ENCODE peak calls at places on chromosome 11, in six cellular contexts. W, T, I, R, E and C are unnamed samples. For H3K4me1, the result is how much of the 10 kb centered on the place peaks cover.

GRCh38 chr11:10666976-10667892 is 26.3 kb downstream of the IRAG1 start:
- DNase-seq in W (peak), T (no peak), I (no peak), R (no peak), E (no peak), C (no peak)

GRCh38 chr11:8610532-8611116 is 16.6 kb upstream of the STK33 start:
- DNase-seq in W (no peak), T (no peak), I (no peak), R (no peak), E (no peak), C (no peak)

GRCh38 chr11:119481667-119482400 is 58.9 kb upstream of the THY1 start:
- DNase-seq in W (no peak), T (peak), I (no peak), R (peak), E (no peak), C (peak)

GRCh38 chr11:2272241-2272945 is 2.0 kb upstream of the ASCL2 start:
- DNase-seq in W (no peak), T (peak), I (no peak), R (peak), E (no peak), C (no peak)

GRCh38 chr11:77060234-77060633 is 6.5 kb upstream of the CAPN5 start:
- DNase-seq in W (no peak), T (no peak), I (no peak), R (no peak), E (no peak), C (no peak)

GRCh38 chr11:32184057-32185055 is 93.5 kb downstream of the RCN1 start:
- DNase-seq in W (no peak), T (no peak), I (no peak), R (no peak), E (no peak), C (no peak)

GRCh38 chr11:29159552-29160465 is 857.0 kb downstream of the KCNA4 start:
- DNase-seq in W (peak), T (no peak), I (no peak), R (peak), E (no peak), C (no peak)

GRCh38 chr11:110565344-110565684 is 135.6 kb downstream of the FDX1 start:
- DNase-seq in W (peak), T (no peak), I (no peak), R (no peak), E (no peak), C (no peak)

GRCh38 chr11:26112190-26112715 is 219.7 kb upstream of the ANO3 start:
- DNase-seq in W (no peak), T (no peak), I (no peak), R (no peak), E (no peak), C (no peak)

GRCh38 chr11:40161855-40162410 is 1297.5 kb downstream of the LRRC4C start:
- DNase-seq in W (no peak), T (no peak), I (no peak), R (no peak), E (no peak), C (no peak)

GRCh38 chr11:31798057-31799035 is 12.8 kb downstream of the PAX6 start:
- DNase-seq in W (no peak), T (no peak), I (no peak), R (no peak), E (no peak), C (peak)

GRCh38 chr11:93192163-93192562 is 5.6 kb downstream of the SLC36A4 start:
- DNase-seq in W (no peak), T (no peak), I (no peak), R (no peak), E (no peak), C (no peak)

GRCh38 chr11:69892986-69893555 is 73.9 kb upstream of the FGF3 start:
- DNase-seq in W (no peak), T (no peak), I (no peak), R (peak), E (no peak), C (peak)

GRCh38 chr11:11977206-11977938 is 31.1 kb downstream of the DKK3 start:
- DNase-seq in W (peak), T (peak), I (no peak), R (peak), E (peak), C (no peak)

GRCh38 chr11:32080381-32080980 is 10.4 kb upstream of the RCN1 start:
- DNase-seq in W (no peak), T (no peak), I (no peak), R (no peak), E (no peak), C (no peak)

GRCh38 chr11:57903011-57903410 is 120.7 kb upstream of the OR9Q1 start:
- DNase-seq in W (no peak), T (no peak), I (no peak), R (no peak), E (no peak), C (no peak)

GRCh38 chr11:57901756-57902155 is 121.9 kb upstream of the OR9Q1 start:
- DNase-seq in W (no peak), T (no peak), I (peak), R (no peak), E (no peak), C (no peak)

GRCh38 chr11:57904369-57904768 is 119.3 kb upstream of the OR9Q1 start:
- DNase-seq in W (no peak), T (no peak), I (no peak), R (no peak), E (no peak), C (no peak)

GRCh38 chr11:57903441-57904123 is 120.1 kb upstream of the OR9Q1 start:
- DNase-seq in W (peak), T (no peak), I (no peak), R (peak), E (no peak), C (no peak)

DNA sequence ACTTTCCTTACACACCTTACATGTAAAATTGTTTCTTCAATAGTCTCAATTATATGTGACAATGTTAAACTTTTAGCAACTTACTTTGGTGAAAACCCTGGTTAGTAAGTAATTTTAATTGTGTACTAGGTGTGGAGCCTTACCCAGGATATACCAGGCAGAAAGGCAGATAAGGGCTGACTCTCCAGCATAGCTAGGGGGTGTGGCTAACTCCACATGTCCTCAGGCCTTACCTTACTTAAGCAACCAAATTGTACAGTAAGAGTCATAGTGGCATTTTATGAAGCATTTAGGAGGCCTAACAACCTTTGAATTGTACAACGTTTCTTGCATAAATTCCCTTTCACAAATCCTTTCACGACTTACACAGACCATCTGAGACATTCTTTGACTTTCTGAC is 118.2 kb upstream of the OR9Q1 start:
- DNase-seq in W (no peak), T (no peak), I (no peak), R (no peak), E (no peak), C (no peak)
- TF ChIP-seq POLR2A in W (no peak), T (no peak), I (no peak), R (no peak), E (no peak), C (no peak)

DNA sequence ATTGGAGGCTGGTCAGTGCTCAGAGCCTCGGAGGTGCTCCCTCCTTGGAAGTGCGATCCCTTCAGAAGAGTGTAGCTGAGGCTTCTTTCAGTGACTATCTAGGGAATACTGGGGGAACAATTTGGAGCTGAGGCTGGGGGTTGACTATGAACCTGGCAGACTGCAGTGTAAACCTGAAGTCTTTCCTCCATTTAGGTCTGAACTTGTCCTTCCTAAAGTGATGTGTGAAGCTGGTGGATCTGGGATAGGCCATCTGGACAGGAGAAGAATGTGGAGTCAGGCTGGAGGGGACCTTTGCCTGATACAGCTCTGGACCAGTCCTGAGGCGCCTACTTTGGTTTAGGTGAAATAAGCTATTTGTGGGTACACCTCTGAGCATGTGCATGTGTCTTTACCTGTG is 3.5 kb upstream of the INSC start:
- DNase-seq in W (no peak), T (no peak), I (no peak), R (no peak), E (no peak), C (no peak)
- H3K4me1 ChIP-seq in W (under half), T (under half), I (under half), R (under half), E (under half), C (under half)

GRCh38 chr11:64250406-64250874 is 890 bp upstream of the PLCB3 start:
- DNase-seq in W (no peak), T (no peak), I (no peak), R (no peak), E (no peak), C (no peak)
- H3K4me3 ChIP-seq in W (peak), T (peak), I (peak), R (peak), E (peak), C (peak)

DNA sequence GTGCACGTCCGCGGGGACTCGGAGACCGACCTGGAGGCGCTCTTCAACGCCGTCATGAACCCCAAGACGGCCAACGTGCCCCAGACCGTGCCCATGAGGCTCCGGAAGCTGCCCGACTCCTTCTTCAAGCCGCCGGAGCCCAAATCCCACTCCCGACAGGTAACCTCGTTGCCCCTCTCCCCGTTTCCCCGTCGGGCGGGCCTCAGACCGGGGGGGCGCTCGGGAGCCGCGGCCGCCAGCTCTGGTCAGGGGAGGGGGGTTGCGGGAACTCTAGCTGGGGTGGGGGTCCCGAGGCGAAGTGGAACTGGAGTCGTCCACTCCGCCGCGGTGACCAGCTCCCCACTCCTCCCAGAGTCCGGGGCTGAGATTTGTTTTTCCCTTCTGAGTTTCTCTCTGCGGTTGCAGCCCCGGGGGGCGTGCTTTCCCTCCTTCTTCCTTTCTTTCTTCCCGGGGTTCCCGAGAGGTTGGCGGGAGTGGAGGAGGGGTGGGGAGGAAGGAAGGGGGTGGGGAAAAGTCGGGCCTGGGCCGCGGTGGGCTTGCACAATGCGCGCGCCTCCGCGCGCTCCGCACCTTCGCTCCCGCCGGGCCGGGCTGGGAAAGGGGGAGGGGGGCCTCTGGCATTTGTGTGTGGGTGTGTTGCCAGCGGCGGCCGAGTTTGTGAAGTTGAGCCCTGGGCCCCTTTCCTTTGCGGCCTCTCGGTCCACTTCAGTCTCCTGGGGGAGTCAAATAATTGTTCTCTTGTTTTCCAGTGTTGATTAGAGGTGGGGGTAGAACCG is 952 bp downstream of the YAP1 start:
- DNase-seq in W (peak), T (peak), I (no peak), R (peak), E (peak), C (no peak)
- TF ChIP-seq POLR2A in W (no peak), T (peak), I (no peak), R (no peak), E (no peak), C (no peak)